ENCODE peak calls at places on chromosomes 11 and 22, in six cellular contexts. H, Z, C, V, O and Y are unnamed samples.

GRCh38 chr11:34613015-34613414 is 7.9 kb upstream of the EHF start:
- DNase-seq in Z (peak), V (no peak), C (no peak), O (no peak), H (no peak), Y (peak)

GRCh38 chr11:10920205-10920604 is 62.4 kb upstream of the ZBED5 start:
- DNase-seq in V (no peak), O (peak), Z (no peak), H (no peak), C (no peak), Y (no peak)

GRCh38 chr11:17063171-17064002 is 14.1 kb downstream of the RPS13 start:
- DNase-seq in O (peak), Z (peak), C (peak), H (peak), V (peak), Y (peak)

GRCh38 chr22:24427500-24428164 is at the start of gene ADORA2A:
- DNase-seq in H (no peak), V (no peak), C (no peak), Z (no peak), O (no peak), Y (no peak)

GRCh38 chr11:35178862-35179261 is 39.9 kb downstream of the CD44 start:
- DNase-seq in H (no peak), V (no peak), C (no peak), Z (peak), O (no peak), Y (no peak)

GRCh38 chr11:74000307-74000630 is 8.6 kb downstream of the UCP3 start:
- DNase-seq in Z (no peak), O (no peak), H (no peak), C (no peak), V (no peak), Y (no peak)

GRCh38 chr11:75919525-75919924 is 104.5 kb downstream of the UVRAG start:
- DNase-seq in Z (no peak), O (no peak), C (no peak), V (no peak), H (no peak), Y (no peak)

GRCh38 chr11:72688486-72688885 is 14.3 kb upstream of the PDE2A start:
- DNase-seq in C (no peak), O (no peak), Z (no peak), H (no peak), V (no peak), Y (no peak)

GRCh38 chr11:72483412-72484186 is 49.3 kb upstream of the CLPB start:
- DNase-seq in C (no peak), Z (peak), V (no peak), O (peak), H (no peak), Y (no peak)

GRCh38 chr22:42399315-42400271 is 32.6 kb downstream of the NFAM1 start:
- DNase-seq in Z (peak), O (peak), V (peak), C (peak), H (peak), Y (no peak)

GRCh38 chr11:86067230-86068137 is 1.4 kb downstream of the PICALM start:
- DNase-seq in H (peak), C (no peak), V (no peak), O (peak), Z (peak), Y (peak)